ENCODE peak calls at places on chromosomes 6 and 20, in six cellular contexts. X is nephron progenitor cell, R is glutamatergic neuron, P is Calu3, S is tibial artery, B is body of pancreas. U is an unnamed sample.

GRCh38 chr6:162100091-162100490 is 627.5 kb downstream of the PRKN start:
- DNase-seq in X (no peak), R (no peak), P (no peak), S (no peak), B (no peak), U (no peak)

GRCh38 chr6:160477901-160478300 is 129.7 kb downstream of the SLC22A3 start:
- DNase-seq in X (no peak), R (no peak), P (no peak), S (no peak), B (no peak), U (no peak)

GRCh38 chr20:48634641-48635040 is 193.2 kb downstream of the PREX1 start:
- DNase-seq in X (no peak), R (no peak), P (no peak), S (no peak), B (no peak), U (no peak)

GRCh38 chr6:157988700-157989063 is 7.0 kb downstream of the SYNJ2 start:
- DNase-seq in X (no peak), R (no peak), P (no peak), S (no peak), B (no peak), U (no peak)

GRCh38 chr20:7742479-7742878 is 197.8 kb downstream of the HAO1 start:
- DNase-seq in X (no peak), R (no peak), P (peak; percentile 26), S (no peak), B (peak; percentile 34), U (no peak)

GRCh38 chr6:151698921-151699705 is 108.4 kb upstream of the ESR1 start:
- DNase-seq in X (no peak), R (no peak), P (no peak), S (no peak), B (no peak), U (no peak)

GRCh38 chr20:52859156-52859887 is 112.8 kb upstream of the TSHZ2 start:
- DNase-seq in X (no peak), R (no peak), P (no peak), S (no peak), B (peak; percentile 72), U (peak; percentile 45)

GRCh38 chr20:43590036-43590391 is 723 bp upstream of the IFT52 start:
- DNase-seq in X (peak; percentile 10), R (no peak), P (peak; percentile 29), S (no peak), B (peak; percentile 26), U (no peak)

GRCh38 chr20:31708839-31709534 is 13.7 kb downstream of the BCL2L1 start:
- DNase-seq in X (no peak), R (no peak), P (no peak), S (no peak), B (peak; percentile 61), U (no peak)

GRCh38 chr6:11700118-11700718 is 78.4 kb downstream of the ADTRP start:
- DNase-seq in X (no peak), R (no peak), P (no peak), S (no peak), B (peak; percentile 34), U (no peak)

GRCh38 chr20:46752639-46753235 is 43.3 kb downstream of the SLC2A10 start:
- DNase-seq in X (peak; percentile 77), R (peak; percentile 75), P (peak; percentile 80), S (peak; percentile 64), B (peak; percentile 55), U (no peak)

GRCh38 chr6:13250703-13251102 is 77.6 kb downstream of the TBC1D7 start:
- DNase-seq in X (no peak), R (no peak), P (no peak), S (no peak), B (no peak), U (no peak)

GRCh38 chr6:18562726-18563125 is 175.6 kb downstream of the RNF144B start:
- DNase-seq in X (no peak), R (no peak), P (no peak), S (no peak), B (no peak), U (no peak)

GRCh38 chr6:166751051-166751595 is 124.1 kb upstream of the RPS6KA2 start:
- DNase-seq in X (peak; percentile 45), R (peak; percentile 86), P (no peak), S (no peak), B (no peak), U (no peak)

GRCh38 chr6:57215260-57215659 is 6.8 kb downstream of the RAB23 start:
- DNase-seq in X (no peak), R (no peak), P (no peak), S (no peak), B (no peak), U (no peak)

GRCh38 chr20:44702776-44703175 is 12.4 kb upstream of the CCN5 start:
- DNase-seq in X (peak; percentile 29), R (peak; percentile 73), P (no peak), S (peak; percentile 96), B (peak; percentile 70), U (no peak)

GRCh38 chr6:125165256-125165655 is 11.7 kb downstream of the TPD52L1 start:
- DNase-seq in X (no peak), R (no peak), P (no peak), S (no peak), B (no peak), U (no peak)

GRCh38 chr20:48892049-48892470 is 29.5 kb upstream of the ARFGEF2 start:
- DNase-seq in X (no peak), R (no peak), P (no peak), S (no peak), B (no peak), U (no peak)

GRCh38 chr6:151900897-151901485 is 93.5 kb downstream of the ESR1 start:
- DNase-seq in X (no peak), R (no peak), P (peak; percentile 74), S (no peak), B (no peak), U (no peak)

GRCh38 chr6:121885399-121886152 is 450.1 kb downstream of the GJA1 start:
- DNase-seq in X (no peak), R (no peak), P (no peak), S (no peak), B (no peak), U (no peak)

GRCh38 chr6:136920858-136921520 is 1.1 kb upstream of the SLC35D3 start:
- DNase-seq in X (peak; percentile 48), R (peak; percentile 26), P (peak; percentile 3), S (no peak), B (peak; percentile 2), U (no peak)

GRCh38 chr6:146110990-146111389 is 82.1 kb downstream of the GRM1 start:
- DNase-seq in X (no peak), R (no peak), P (no peak), S (no peak), B (no peak), U (no peak)
- TF ChIP-seq CTCF in X (no peak), R (no peak), P (no peak), S (no peak), B (no peak), U (no peak)

GRCh38 chr20:60459212-60459611 is 501.0 kb downstream of the CDH26 start:
- DNase-seq in X (no peak), R (no peak), P (no peak), S (no peak), B (no peak), U (no peak)

GRCh38 chr20:60454491-60454890 is 496.3 kb downstream of the CDH26 start:
- DNase-seq in X (no peak), R (no peak), P (no peak), S (no peak), B (no peak), U (no peak)

GRCh38 chr20:60455272-60455671 is 497.0 kb downstream of the CDH26 start:
- DNase-seq in X (no peak), R (no peak), P (no peak), S (no peak), B (no peak), U (no peak)

GRCh38 chr20:60453388-60453787 is 495.2 kb downstream of the CDH26 start:
- DNase-seq in X (no peak), R (no peak), P (no peak), S (no peak), B (no peak), U (no peak)

GRCh38 chr20:60453847-60454246 is 495.6 kb downstream of the CDH26 start:
- DNase-seq in X (peak; percentile 46), R (peak; percentile 36), P (no peak), S (no peak), B (no peak), U (no peak)
- TF ChIP-seq CTCF in X (no peak), R (no peak), P (no peak), S (no peak), B (no peak), U (no peak)

DNA sequence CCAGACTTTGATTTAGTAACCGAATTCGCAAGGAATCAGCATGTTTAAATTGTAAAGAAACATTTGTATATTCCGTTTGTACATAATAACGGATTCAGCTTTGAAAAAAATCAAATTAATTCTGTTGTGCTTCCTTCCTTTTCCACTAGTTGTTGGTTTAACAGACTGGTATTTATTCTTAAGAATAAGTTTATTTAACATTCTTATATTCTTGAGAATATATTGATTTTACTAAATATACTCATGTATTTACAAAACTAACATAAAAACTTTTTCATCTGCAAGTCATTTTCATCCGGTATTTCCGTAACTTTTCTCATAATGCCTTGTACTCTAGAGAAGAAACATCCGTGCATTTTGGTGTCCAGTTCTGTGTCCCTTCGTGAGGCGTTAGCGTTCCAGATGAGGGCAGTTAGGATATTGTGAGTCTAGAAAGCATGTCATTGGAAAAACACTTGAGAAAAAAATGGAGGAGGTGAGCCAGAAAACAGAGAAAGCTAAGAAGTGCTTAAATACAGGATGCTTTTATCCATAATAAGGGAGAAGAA is 1.6 kb downstream of the WRNIP1 start:
- DNase-seq in X (no peak), R (no peak), P (no peak), S (no peak), B (no peak), U (no peak)
- TF ChIP-seq CTCF in X (no peak), R (peak; percentile 21), P (no peak), S (no peak), B (no peak), U (no peak)

GRCh38 chr6:14816106-14816864 is 429.6 kb upstream of the JARID2 start:
- DNase-seq in X (no peak), R (no peak), P (no peak), S (no peak), B (no peak), U (no peak)

GRCh38 chr6:14819001-14819400 is 426.9 kb upstream of the JARID2 start:
- DNase-seq in X (no peak), R (no peak), P (no peak), S (no peak), B (no peak), U (no peak)

GRCh38 chr6:14819840-14820420 is 425.9 kb upstream of the JARID2 start:
- DNase-seq in X (no peak), R (no peak), P (no peak), S (no peak), B (no peak), U (no peak)

GRCh38 chr6:14817068-14817467 is 428.8 kb upstream of the JARID2 start:
- DNase-seq in X (no peak), R (no peak), P (no peak), S (no peak), B (no peak), U (no peak)

GRCh38 chr6:14818422-14818884 is 427.4 kb upstream of the JARID2 start:
- DNase-seq in X (no peak), R (no peak), P (no peak), S (no peak), B (peak; percentile 21), U (no peak)
- TF ChIP-seq CTCF in X (no peak), R (no peak), P (no peak), S (no peak), B (no peak), U (no peak)

GRCh38 chr20:24699321-24700165 is 230.1 kb downstream of the SYNDIG1 start:
- DNase-seq in X (no peak), R (no peak), P (no peak), S (no peak), B (no peak), U (no peak)
- TF ChIP-seq CTCF in X (no peak), R (no peak), P (no peak), S (no peak), B (no peak), U (no peak)

U was measured in omental fat pad.